ENCODE peak calls at places on chromosomes 5 and 9, in seven cellular contexts. One of them, this sample, is unnamed.

GRCh38 chr5:58893551-58893950 is 310.7 kb downstream of the RAB3C start:
- DNase-seq in H1: no peak
- DNase-seq in SK-N-SH: no peak
- DNase-seq in GM12878: no peak
- DNase-seq in HCT116: no peak
- DNase-seq in K562: no peak
- DNase-seq in HepG2: no peak
- DNase-seq in this sample: no peak

GRCh38 chr5:103800728-103801127 is 238.1 kb upstream of the NUDT12 start:
- DNase-seq in GM12878: no peak
- DNase-seq in HCT116: no peak
- DNase-seq in K562: no peak
- DNase-seq in SK-N-SH: no peak
- DNase-seq in H1: no peak
- DNase-seq in HepG2: no peak
- DNase-seq in this sample: no peak

GRCh38 chr9:8115570-8115969 is 316.0 kb upstream of the DMAC1 start:
- DNase-seq in GM12878: no peak
- DNase-seq in H1: no peak
- DNase-seq in HepG2: no peak
- DNase-seq in SK-N-SH: no peak
- DNase-seq in HCT116: no peak
- DNase-seq in K562: no peak
- DNase-seq in this sample: no peak

GRCh38 chr5:116872986-116873385 is 298.4 kb upstream of the SEMA6A start:
- DNase-seq in H1: no peak
- DNase-seq in K562: no peak
- DNase-seq in HepG2: no peak
- DNase-seq in HCT116: peak
- DNase-seq in GM12878: no peak
- DNase-seq in SK-N-SH: no peak
- DNase-seq in this sample: no peak

GRCh38 chr9:77883846-77884771 is 147.5 kb downstream of the GNAQ start:
- DNase-seq in K562: no peak
- DNase-seq in H1: no peak
- DNase-seq in HCT116: no peak
- DNase-seq in SK-N-SH: no peak
- DNase-seq in GM12878: no peak
- DNase-seq in HepG2: no peak
- DNase-seq in this sample: no peak

GRCh38 chr5:5721881-5722280 is 299.4 kb downstream of the ICE1 start:
- DNase-seq in GM12878: no peak
- DNase-seq in HepG2: no peak
- DNase-seq in HCT116: no peak
- DNase-seq in SK-N-SH: no peak
- DNase-seq in H1: no peak
- DNase-seq in K562: no peak
- DNase-seq in this sample: no peak

GRCh38 chr9:75889577-75889976 is 896 bp upstream of the PCSK5 start:
- DNase-seq in HepG2: no peak
- DNase-seq in SK-N-SH: no peak
- DNase-seq in GM12878: no peak
- DNase-seq in HCT116: no peak
- DNase-seq in H1: no peak
- DNase-seq in K562: no peak
- DNase-seq in this sample: no peak

GRCh38 chr9:3467593-3468219 is 58.1 kb downstream of the RFX3 start:
- DNase-seq in GM12878: no peak
- DNase-seq in H1: no peak
- DNase-seq in HCT116: peak
- DNase-seq in SK-N-SH: peak
- DNase-seq in HepG2: peak
- DNase-seq in K562: peak
- DNase-seq in this sample: peak

GRCh38 chr5:40983781-40984180 is 74.5 kb downstream of the C7 start:
- DNase-seq in SK-N-SH: no peak
- DNase-seq in H1: no peak
- DNase-seq in K562: no peak
- DNase-seq in GM12878: no peak
- DNase-seq in HepG2: no peak
- DNase-seq in HCT116: no peak
- DNase-seq in this sample: no peak

GRCh38 chr9:131423171-131423581 is 29.3 kb downstream of the PRRC2B start:
- DNase-seq in H1: no peak
- DNase-seq in GM12878: peak
- DNase-seq in SK-N-SH: peak
- DNase-seq in HCT116: no peak
- DNase-seq in K562: no peak
- DNase-seq in HepG2: no peak
- DNase-seq in this sample: no peak

GRCh38 chr5:143030349-143030748 is 260.2 kb downstream of the ARHGAP26 start:
- DNase-seq in K562: no peak
- DNase-seq in HepG2: no peak
- DNase-seq in H1: no peak
- DNase-seq in GM12878: no peak
- DNase-seq in HCT116: no peak
- DNase-seq in SK-N-SH: no peak
- DNase-seq in this sample: no peak

GRCh38 chr5:153562189-153562588 is 71.7 kb downstream of the GRIA1 start:
- DNase-seq in HCT116: no peak
- DNase-seq in HepG2: no peak
- DNase-seq in H1: no peak
- DNase-seq in GM12878: no peak
- DNase-seq in K562: no peak
- DNase-seq in SK-N-SH: no peak
- DNase-seq in this sample: no peak

GRCh38 chr9:119963798-119964372 is 594.6 kb upstream of the BRINP1 start:
- DNase-seq in HCT116: peak
- DNase-seq in H1: peak
- DNase-seq in HepG2: peak
- DNase-seq in K562: no peak
- DNase-seq in SK-N-SH: peak
- DNase-seq in GM12878: no peak
- DNase-seq in this sample: peak

GRCh38 chr5:80516826-80517225 is 28.9 kb downstream of the FAM151B start:
- DNase-seq in K562: peak
- DNase-seq in GM12878: peak
- DNase-seq in SK-N-SH: no peak
- DNase-seq in HepG2: no peak
- DNase-seq in H1: no peak
- DNase-seq in HCT116: peak
- DNase-seq in this sample: no peak

GRCh38 chr5:392431-392988 is 50.5 kb upstream of the EXOC3 start:
- DNase-seq in HepG2: no peak
- DNase-seq in H1: peak
- DNase-seq in GM12878: peak
- DNase-seq in SK-N-SH: no peak
- DNase-seq in HCT116: peak
- DNase-seq in K562: no peak
- DNase-seq in this sample: no peak

GRCh38 chr5:113378081-113378480 is 56.7 kb downstream of the TSSK1B start:
- DNase-seq in GM12878: no peak
- DNase-seq in HepG2: no peak
- DNase-seq in SK-N-SH: no peak
- DNase-seq in H1: no peak
- DNase-seq in K562: no peak
- DNase-seq in HCT116: no peak
- DNase-seq in this sample: no peak

GRCh38 chr5:11640474-11640873 is 263.8 kb downstream of the CTNND2 start:
- DNase-seq in GM12878: no peak
- DNase-seq in K562: no peak
- DNase-seq in H1: no peak
- DNase-seq in HepG2: no peak
- DNase-seq in HCT116: no peak
- DNase-seq in SK-N-SH: no peak
- DNase-seq in this sample: no peak

GRCh38 chr9:33921967-33922895 is 105.3 kb downstream of the UBE2R2 start:
- DNase-seq in HCT116: peak
- DNase-seq in H1: peak
- DNase-seq in HepG2: peak
- DNase-seq in GM12878: no peak
- DNase-seq in SK-N-SH: peak
- DNase-seq in K562: peak
- DNase-seq in this sample: peak

GRCh38 chr9:109821711-109822110 is 41.7 kb downstream of the PALM2AKAP2 start:
- DNase-seq in K562: no peak
- DNase-seq in H1: no peak
- DNase-seq in GM12878: no peak
- DNase-seq in SK-N-SH: no peak
- DNase-seq in HepG2: no peak
- DNase-seq in HCT116: no peak
- DNase-seq in this sample: no peak

GRCh38 chr5:73298251-73299016 is 125.4 kb downstream of the TMEM174 start:
- DNase-seq in HepG2: no peak
- DNase-seq in SK-N-SH: no peak
- DNase-seq in H1: peak
- DNase-seq in K562: no peak
- DNase-seq in HCT116: no peak
- DNase-seq in GM12878: no peak
- DNase-seq in this sample: no peak

GRCh38 chr5:73297430-73297829 is 124.4 kb downstream of the TMEM174 start:
- DNase-seq in GM12878: no peak
- DNase-seq in H1: no peak
- DNase-seq in SK-N-SH: no peak
- DNase-seq in K562: no peak
- DNase-seq in HCT116: no peak
- DNase-seq in HepG2: no peak
- DNase-seq in this sample: no peak

GRCh38 chr5:73299665-73300435 is 126.9 kb downstream of the TMEM174 start:
- DNase-seq in HepG2: no peak
- DNase-seq in K562: no peak
- DNase-seq in HCT116: no peak
- DNase-seq in H1: peak
- DNase-seq in GM12878: no peak
- DNase-seq in SK-N-SH: peak
- DNase-seq in this sample: no peak

GRCh38 chr5:73300520-73301207 is 127.7 kb downstream of the TMEM174 start:
- DNase-seq in GM12878: no peak
- DNase-seq in HCT116: no peak
- DNase-seq in SK-N-SH: no peak
- DNase-seq in K562: no peak
- DNase-seq in HepG2: no peak
- DNase-seq in H1: peak
- DNase-seq in this sample: no peak

GRCh38 chr5:73299017-73299630 is 126.1 kb downstream of the TMEM174 start:
- DNase-seq in GM12878: no peak
- DNase-seq in HCT116: no peak
- DNase-seq in HepG2: no peak
- DNase-seq in K562: no peak
- DNase-seq in H1: peak
- DNase-seq in SK-N-SH: peak
- DNase-seq in this sample: peak
- TF ChIP-seq JUND in GM12878: no peak
- TF ChIP-seq JUND in HCT116: no peak
- TF ChIP-seq JUND in HepG2: no peak
- TF ChIP-seq JUND in K562: no peak
- TF ChIP-seq JUND in H1: no peak
- TF ChIP-seq JUND in SK-N-SH: no peak
- TF ChIP-seq JUND in this sample: no peak

DNA sequence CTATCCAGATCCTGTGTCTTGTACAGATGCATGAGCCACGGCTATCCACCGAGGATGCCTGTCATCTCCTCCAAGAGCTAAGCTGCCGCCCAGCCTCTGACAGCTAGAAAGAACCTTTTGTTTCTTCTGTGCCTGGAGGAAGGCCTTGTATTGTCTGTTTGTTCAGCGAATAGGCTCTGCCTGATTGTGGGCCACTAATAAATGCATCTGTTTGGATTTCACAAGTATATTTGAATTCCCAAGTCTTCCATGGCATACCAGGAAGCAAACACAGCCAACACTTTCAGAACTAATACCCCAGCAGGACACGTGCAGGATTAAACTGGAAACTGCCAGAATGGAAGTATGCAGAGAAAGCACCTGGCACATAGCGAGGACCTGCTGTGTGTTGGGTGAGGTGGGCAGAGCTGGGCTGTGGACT is 92.7 kb upstream of the NEURL1B start:
- DNase-seq in GM12878: no peak
- DNase-seq in SK-N-SH: no peak
- DNase-seq in HCT116: no peak
- DNase-seq in K562: no peak
- DNase-seq in H1: no peak
- DNase-seq in HepG2: no peak
- DNase-seq in this sample: no peak
- TF ChIP-seq JUND in GM12878: no peak
- TF ChIP-seq JUND in SK-N-SH: no peak
- TF ChIP-seq JUND in HCT116: no peak
- TF ChIP-seq JUND in K562: no peak
- TF ChIP-seq JUND in H1: no peak
- TF ChIP-seq JUND in HepG2: no peak
- TF ChIP-seq JUND in this sample: no peak

GRCh38 chr5:18732556-18733479 is 1098.6 kb downstream of the TAF11L14 start:
- DNase-seq in H1: no peak
- DNase-seq in GM12878: no peak
- DNase-seq in HCT116: no peak
- DNase-seq in HepG2: no peak
- DNase-seq in K562: no peak
- DNase-seq in SK-N-SH: no peak
- DNase-seq in this sample: no peak
- TF ChIP-seq JUND in H1: no peak
- TF ChIP-seq JUND in GM12878: no peak
- TF ChIP-seq JUND in HCT116: no peak
- TF ChIP-seq JUND in HepG2: no peak
- TF ChIP-seq JUND in K562: no peak
- TF ChIP-seq JUND in SK-N-SH: no peak
- TF ChIP-seq JUND in this sample: no peak

GRCh38 chr5:91291628-91292569 is 91.2 kb downstream of the ARRDC3 start:
- DNase-seq in HepG2: no peak
- DNase-seq in HCT116: no peak
- DNase-seq in GM12878: no peak
- DNase-seq in SK-N-SH: no peak
- DNase-seq in K562: peak
- DNase-seq in H1: no peak
- DNase-seq in this sample: no peak

GRCh38 chr5:91297994-91298393 is 85.1 kb downstream of the ARRDC3 start:
- DNase-seq in GM12878: no peak
- DNase-seq in SK-N-SH: no peak
- DNase-seq in K562: no peak
- DNase-seq in HepG2: no peak
- DNase-seq in H1: no peak
- DNase-seq in HCT116: no peak
- DNase-seq in this sample: no peak

GRCh38 chr5:91288517-91288916 is 94.6 kb downstream of the ARRDC3 start:
- DNase-seq in SK-N-SH: peak
- DNase-seq in HCT116: no peak
- DNase-seq in H1: no peak
- DNase-seq in HepG2: no peak
- DNase-seq in K562: no peak
- DNase-seq in GM12878: no peak
- DNase-seq in this sample: no peak

GRCh38 chr5:91296691-91297143 is 86.4 kb downstream of the ARRDC3 start:
- DNase-seq in HCT116: no peak
- DNase-seq in H1: no peak
- DNase-seq in SK-N-SH: no peak
- DNase-seq in GM12878: no peak
- DNase-seq in HepG2: no peak
- DNase-seq in K562: no peak
- DNase-seq in this sample: peak

DNA sequence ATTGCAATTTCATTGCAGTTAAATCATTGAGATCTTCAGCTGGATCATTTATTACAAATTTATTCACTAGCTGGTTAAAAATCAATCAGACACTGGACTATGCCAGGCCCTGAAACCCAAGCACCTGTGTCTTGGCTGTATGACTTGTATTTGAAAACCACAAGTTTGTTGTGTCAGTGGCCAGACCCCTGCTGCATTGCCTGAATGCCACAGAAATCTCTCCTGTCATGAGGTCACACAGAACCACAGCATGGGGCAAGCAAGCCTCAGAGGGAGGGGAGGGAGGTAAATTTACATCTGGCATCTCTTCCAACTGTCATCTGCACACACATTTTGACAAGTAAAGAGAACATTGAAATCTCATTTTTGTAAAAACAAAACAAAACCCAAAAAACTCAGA is 90.0 kb downstream of the ARRDC3 start:
- DNase-seq in GM12878: peak
- DNase-seq in HepG2: no peak
- DNase-seq in HCT116: no peak
- DNase-seq in H1: no peak
- DNase-seq in K562: no peak
- DNase-seq in SK-N-SH: no peak
- DNase-seq in this sample: no peak
- TF ChIP-seq JUND in GM12878: no peak
- TF ChIP-seq JUND in HepG2: no peak
- TF ChIP-seq JUND in HCT116: no peak
- TF ChIP-seq JUND in H1: no peak
- TF ChIP-seq JUND in K562: no peak
- TF ChIP-seq JUND in SK-N-SH: no peak
- TF ChIP-seq JUND in this sample: no peak

This sample was measured in T47D.